ENCODE peak calls at places on chromosome 19, in ten cellular contexts. S is stimulated activated CD8-positive, alpha-beta memory T cell treated with anti-CD3 and anti-CD28 coated beads, Interleukin-4, amount 100 ng/mL, for 24 hours; E is activated naive CD4-positive, alpha-beta T cell treated with anti-CD3 and anti-CD28 coated beads for 36 hours; Y is NCI-H2081; B is substantia nigra; K is HEK293T; N is epithelial cell of esophagus; W is EL; Z is NCI-H446 treated with DMSO at 0.1 percent for 48 hours; R is GM04504. Q is an unnamed sample.
A peak's percentile ranks its signal among the peaks of the same experiment; 100 is the strongest.

GRCh38 chr19:39679056-39679790 is 23.5 kb downstream of the LGALS16 start:
- DNase-seq in Y (no peak), B (no peak), W (no peak), K (no peak), Z (no peak), S (peak; percentile 6), E (peak; percentile 71), R (no peak), N (no peak), Q (no peak)

GRCh38 chr19:30385174-30385573 is 13.0 kb downstream of the ZNF536 start:
- DNase-seq in S (no peak), K (no peak), N (no peak), E (no peak), Z (no peak), R (no peak), W (no peak), Y (no peak), B (no peak), Q (no peak)

GRCh38 chr19:38974599-38975213 is 836 bp downstream of the FBXO17 start:
- DNase-seq in S (no peak), K (no peak), B (no peak), E (no peak), N (no peak), W (no peak), Z (no peak), Y (no peak), R (no peak), Q (no peak)

GRCh38 chr19:2327773-2328400 is 499 bp downstream of the LSM7 start:
- DNase-seq in Z (peak; percentile 39), R (peak; percentile 68), W (peak; percentile 92), N (peak; percentile 94), B (no peak), Y (peak; percentile 70), K (no peak), S (peak; percentile 47), E (peak; percentile 82), Q (peak; percentile 75)

GRCh38 chr19:1270168-1270853 is 1.2 kb downstream of the CIRBP start:
- DNase-seq in Y (no peak), Z (peak; percentile 43), B (no peak), W (no peak), E (no peak), K (no peak), R (no peak), N (no peak), S (no peak), Q (no peak)

GRCh38 chr19:4088975-4089374 is 22.3 kb upstream of the ZBTB7A start:
- DNase-seq in Z (no peak), W (no peak), S (no peak), K (no peak), R (no peak), E (no peak), Y (no peak), B (no peak), N (no peak), Q (no peak)

GRCh38 chr19:5081441-5082161 is 112.7 kb downstream of the KDM4B start:
- DNase-seq in B (no peak), Y (no peak), R (no peak), S (no peak), K (no peak), W (no peak), E (no peak), Z (no peak), N (no peak), Q (no peak)

GRCh38 chr19:23070353-23070781 is 46.5 kb upstream of the ZNF730 start:
- DNase-seq in R (no peak), E (peak; percentile 36), Y (no peak), Z (no peak), N (peak; percentile 31), W (peak; percentile 56), S (no peak), K (no peak), B (no peak), Q (peak; percentile 73)

GRCh38 chr19:21422244-21422643 is 25.3 kb downstream of the ZNF493 start:
- DNase-seq in B (no peak), Y (no peak), R (no peak), E (no peak), K (no peak), S (no peak), Z (no peak), W (no peak), N (no peak), Q (no peak)

GRCh38 chr19:37243206-37243632 is 25.2 kb downstream of the ZNF383 start:
- DNase-seq in B (no peak), K (no peak), Z (no peak), S (no peak), N (no peak), E (no peak), R (no peak), Y (no peak), W (no peak), Q (no peak)

GRCh38 chr19:48480151-48480475 is 10.9 kb downstream of the CYTH2 start:
- DNase-seq in Y (no peak), S (peak; percentile 24), K (no peak), R (no peak), N (peak; percentile 32), W (no peak), B (peak; percentile 41), E (peak; percentile 40), Z (no peak), Q (peak; percentile 50)

GRCh38 chr19:39908803-39909202 is 25.6 kb downstream of the FCGBP start:
- DNase-seq in B (no peak), Y (no peak), N (no peak), R (no peak), S (no peak), K (no peak), W (no peak), E (no peak), Z (no peak), Q (no peak)

GRCh38 chr19:18513868-18514267 is 8.0 kb downstream of the ELL start:
- DNase-seq in Y (no peak), N (no peak), K (no peak), Z (no peak), W (no peak), S (no peak), E (no peak), B (no peak), R (no peak), Q (no peak)

GRCh38 chr19:4678881-4679379 is 8.8 kb upstream of the MYDGF start:
- DNase-seq in E (no peak), N (peak; percentile 32), R (no peak), Y (no peak), Z (no peak), W (no peak), K (peak; percentile 94), B (no peak), S (no peak), Q (peak; percentile 93)

GRCh38 chr19:53333466-53334449 is at the start of gene ZNF845:
- DNase-seq in S (peak; percentile 91), N (peak; percentile 96), R (peak; percentile 82), E (peak; percentile 97), B (peak; percentile 89), W (peak; percentile 95), K (peak; percentile 82), Z (peak; percentile 63), Y (peak; percentile 89), Q (peak; percentile 95)

GRCh38 chr19:55101261-55101660 is 16.2 kb downstream of the PPP1R12C start:
- DNase-seq in E (no peak), B (no peak), W (no peak), K (no peak), R (no peak), S (no peak), Y (no peak), N (no peak), Z (no peak), Q (no peak)

GRCh38 chr19:46155237-46155636 is 7.2 kb downstream of the IGFL2 start:
- DNase-seq in N (no peak), K (no peak), Z (no peak), Y (no peak), R (no peak), W (peak; percentile 13), E (no peak), S (no peak), B (no peak), Q (no peak)

GRCh38 chr19:9070066-9070465 is 16.8 kb upstream of the OR1M1 start:
- DNase-seq in K (no peak), Z (no peak), S (no peak), W (no peak), B (no peak), E (no peak), Y (no peak), N (no peak), R (no peak), Q (peak; percentile 55)

GRCh38 chr19:30224689-30225606 is 147.2 kb upstream of the ZNF536 start:
- DNase-seq in E (peak; percentile 14), Z (peak; percentile 30), B (no peak), Y (no peak), R (no peak), N (no peak), S (no peak), K (peak; percentile 46), W (no peak), Q (no peak)

GRCh38 chr19:7911509-7912143 is 3.0 kb upstream of the TGFBR3L start:
- DNase-seq in N (no peak), R (no peak), S (no peak), Z (no peak), W (no peak), E (no peak), K (no peak), Y (no peak), B (no peak), Q (no peak)

GRCh38 chr19:7488736-7489353 is at the start of gene PEX11G:
- DNase-seq in N (peak; percentile 76), S (peak; percentile 86), Z (no peak), Y (peak; percentile 90), W (peak; percentile 85), R (peak; percentile 64), B (peak; percentile 88), E (peak; percentile 90), K (peak; percentile 93), Q (peak; percentile 99)

GRCh38 chr19:51210385-51210784 is 14.5 kb upstream of the CD33 start:
- DNase-seq in Y (no peak), W (no peak), R (no peak), B (no peak), S (no peak), N (no peak), K (no peak), Z (no peak), E (no peak), Q (no peak)

GRCh38 chr19:48283908-48284307 is 14.0 kb downstream of the ZNF114 start:
- DNase-seq in E (no peak), N (no peak), S (no peak), B (no peak), Z (no peak), W (peak; percentile 99), Y (no peak), R (no peak), K (no peak), Q (no peak)

GRCh38 chr19:13010038-13010991 is 15.0 kb downstream of the NFIX start:
- DNase-seq in B (no peak), N (no peak), W (no peak), Z (no peak), Y (no peak), R (no peak), E (no peak), S (no peak), K (no peak), Q (no peak)

Q was measured in iPS-NIHi11.